ENCODE peak calls at places on chromosomes 2 and 18, in five cellular contexts. One of them, this sample, is unnamed.
A peak's percentile ranks its signal among the peaks of the same experiment; 100 is the strongest.

GRCh38 chr18:35756506-35757117 is 175.1 kb downstream of the GALNT1 start:
- DNase-seq in Peyer's patch: peak; percentile 28
- DNase-seq in GM13977: peak; percentile 71
- DNase-seq in RWPE1: peak; percentile 35
- DNase-seq in epithelial cell of proximal tubule: no peak
- DNase-seq in this sample: no peak

GRCh38 chr18:46917808-46918600 is 602 bp downstream of the KATNAL2 start:
- DNase-seq in Peyer's patch: peak; percentile 20
- DNase-seq in GM13977: peak; percentile 63
- DNase-seq in RWPE1: no peak
- DNase-seq in epithelial cell of proximal tubule: no peak
- DNase-seq in this sample: no peak

GRCh38 chr2:221635949-221636348 is 63.8 kb upstream of the EPHA4 start:
- DNase-seq in Peyer's patch: no peak
- DNase-seq in GM13977: no peak
- DNase-seq in RWPE1: peak; percentile 13
- DNase-seq in epithelial cell of proximal tubule: peak; percentile 56
- DNase-seq in this sample: no peak

GRCh38 chr18:34077599-34077998 is 147.1 kb downstream of the NOL4 start:
- DNase-seq in Peyer's patch: no peak
- DNase-seq in GM13977: no peak
- DNase-seq in RWPE1: no peak
- DNase-seq in epithelial cell of proximal tubule: no peak
- DNase-seq in this sample: no peak

GRCh38 chr2:159137511-159138101 is 148.9 kb downstream of the WDSUB1 start:
- DNase-seq in Peyer's patch: no peak
- DNase-seq in GM13977: no peak
- DNase-seq in RWPE1: no peak
- DNase-seq in epithelial cell of proximal tubule: no peak
- DNase-seq in this sample: no peak

GRCh38 chr18:11005528-11005927 is 143.8 kb downstream of the PIEZO2 start:
- DNase-seq in Peyer's patch: no peak
- DNase-seq in GM13977: no peak
- DNase-seq in RWPE1: peak; percentile 52
- DNase-seq in epithelial cell of proximal tubule: no peak
- DNase-seq in this sample: no peak

GRCh38 chr2:214550774-214551173 is 139.9 kb downstream of the VWC2L start:
- DNase-seq in Peyer's patch: no peak
- DNase-seq in GM13977: no peak
- DNase-seq in RWPE1: no peak
- DNase-seq in epithelial cell of proximal tubule: no peak
- DNase-seq in this sample: no peak

GRCh38 chr2:40115894-40116293 is 336.0 kb downstream of the SLC8A1 start:
- DNase-seq in Peyer's patch: no peak
- DNase-seq in GM13977: no peak
- DNase-seq in RWPE1: no peak
- DNase-seq in epithelial cell of proximal tubule: no peak
- DNase-seq in this sample: no peak

GRCh38 chr2:118582058-118582457 is 265.4 kb downstream of the EN1 start:
- DNase-seq in Peyer's patch: no peak
- DNase-seq in GM13977: no peak
- DNase-seq in RWPE1: no peak
- DNase-seq in epithelial cell of proximal tubule: no peak
- DNase-seq in this sample: no peak

GRCh38 chr2:239596298-239596697 is 195.5 kb upstream of the HDAC4 start:
- DNase-seq in Peyer's patch: no peak
- DNase-seq in GM13977: no peak
- DNase-seq in RWPE1: no peak
- DNase-seq in epithelial cell of proximal tubule: no peak
- DNase-seq in this sample: peak; percentile 38

GRCh38 chr18:79834834-79835233 is 37.1 kb downstream of the KCNG2 start:
- DNase-seq in Peyer's patch: peak; percentile 12
- DNase-seq in GM13977: no peak
- DNase-seq in RWPE1: no peak
- DNase-seq in epithelial cell of proximal tubule: no peak
- DNase-seq in this sample: no peak

GRCh38 chr2:142933916-142934315 is 56.5 kb downstream of the KYNU start:
- DNase-seq in Peyer's patch: no peak
- DNase-seq in GM13977: no peak
- DNase-seq in RWPE1: no peak
- DNase-seq in epithelial cell of proximal tubule: no peak
- DNase-seq in this sample: no peak

GRCh38 chr2:67503066-67503795 is 106.1 kb downstream of the ETAA1 start:
- DNase-seq in Peyer's patch: no peak
- DNase-seq in GM13977: no peak
- DNase-seq in RWPE1: peak; percentile 77
- DNase-seq in epithelial cell of proximal tubule: peak; percentile 18
- DNase-seq in this sample: no peak

GRCh38 chr2:157056200-157056676 is 201.3 kb upstream of the GALNT5 start:
- DNase-seq in Peyer's patch: no peak
- DNase-seq in GM13977: no peak
- DNase-seq in RWPE1: peak; percentile 8
- DNase-seq in epithelial cell of proximal tubule: no peak
- DNase-seq in this sample: no peak
- TF ChIP-seq CTCF in Peyer's patch: no peak
- TF ChIP-seq CTCF in GM13977: no peak
- TF ChIP-seq CTCF in RWPE1: no peak
- TF ChIP-seq CTCF in epithelial cell of proximal tubule: no peak
- TF ChIP-seq CTCF in this sample: no peak

GRCh38 chr2:74267068-74267467 is 68.7 kb downstream of the MTHFD2 start:
- DNase-seq in Peyer's patch: peak; percentile 39
- DNase-seq in GM13977: peak; percentile 59
- DNase-seq in RWPE1: peak; percentile 59
- DNase-seq in epithelial cell of proximal tubule: peak; percentile 1
- DNase-seq in this sample: no peak
- TF ChIP-seq CTCF in Peyer's patch: peak; percentile 84
- TF ChIP-seq CTCF in GM13977: peak; percentile 45
- TF ChIP-seq CTCF in RWPE1: peak; percentile 20
- TF ChIP-seq CTCF in epithelial cell of proximal tubule: peak; percentile 57
- TF ChIP-seq CTCF in this sample: no peak

DNA sequence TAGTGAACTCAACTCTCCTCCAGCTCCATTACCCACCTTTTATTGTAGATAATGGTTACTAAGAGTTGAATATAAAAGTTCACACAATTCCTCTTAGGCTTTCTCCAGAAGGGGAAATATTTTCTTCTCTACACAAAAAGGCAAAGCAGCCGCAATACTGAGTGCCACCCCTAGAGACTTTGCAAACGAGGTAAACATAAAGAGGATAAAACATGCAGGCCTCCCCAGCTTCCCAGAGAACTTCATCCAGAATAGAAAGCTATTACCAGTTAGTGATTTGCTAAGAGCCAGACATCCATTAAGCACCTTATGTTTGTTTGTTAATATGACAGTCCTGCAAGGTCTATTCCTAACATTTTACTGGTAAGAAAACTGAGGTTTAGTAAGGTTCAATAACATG is 17.4 kb downstream of the ZNF521 start:
- DNase-seq in Peyer's patch: no peak
- DNase-seq in GM13977: no peak
- DNase-seq in RWPE1: no peak
- DNase-seq in epithelial cell of proximal tubule: no peak
- DNase-seq in this sample: no peak
- TF ChIP-seq CTCF in Peyer's patch: no peak
- TF ChIP-seq CTCF in GM13977: no peak
- TF ChIP-seq CTCF in RWPE1: no peak
- TF ChIP-seq CTCF in epithelial cell of proximal tubule: peak; percentile 24
- TF ChIP-seq CTCF in this sample: peak; percentile 23

DNA sequence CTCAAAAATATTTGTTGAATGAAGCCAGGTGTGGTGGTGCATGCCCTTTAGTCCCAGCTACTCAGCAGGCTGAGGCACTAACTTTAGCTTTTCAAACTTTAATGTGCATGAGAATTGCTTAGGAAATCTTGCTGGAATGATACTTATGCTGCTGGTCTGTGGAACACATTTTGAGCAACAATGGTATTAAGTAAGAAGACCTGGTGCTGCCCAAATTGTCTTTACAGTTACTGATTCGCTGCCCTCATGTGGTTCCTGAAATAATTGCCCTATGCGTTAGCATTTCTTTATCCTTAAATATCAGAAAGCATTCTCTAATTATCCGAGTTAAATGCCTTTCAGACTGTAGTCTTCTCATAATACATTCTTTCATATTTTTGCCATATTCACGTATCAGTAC is 76.0 kb upstream of the SESTD1 start:
- DNase-seq in Peyer's patch: no peak
- DNase-seq in GM13977: no peak
- DNase-seq in RWPE1: peak; percentile 9
- DNase-seq in epithelial cell of proximal tubule: no peak
- DNase-seq in this sample: no peak
- TF ChIP-seq CTCF in Peyer's patch: peak; percentile 39
- TF ChIP-seq CTCF in GM13977: peak; percentile 21
- TF ChIP-seq CTCF in RWPE1: no peak
- TF ChIP-seq CTCF in epithelial cell of proximal tubule: peak; percentile 54
- TF ChIP-seq CTCF in this sample: peak; percentile 52

This sample was measured in CD14-positive monocyte.